ENCODE peak calls at places on chromosomes 13 and 19, in nine cellular contexts. One of them, this sample, is unnamed.

GRCh38 chr13:29049524-29049923 is 229.4 kb downstream of the MTUS2 start:
- DNase-seq in posterior cingulate gyrus: no peak
- DNase-seq in GM04504: no peak
- DNase-seq in CD4-positive, CD25-positive, alpha-beta regulatory T cell: no peak
- DNase-seq in astrocyte of the spinal cord: no peak
- DNase-seq in GM12865: no peak
- DNase-seq in stimulated activated CD8-positive, alpha-beta memory T cell treated with anti-CD3 and anti-CD28 coated beads, Interleukin-12 subunit alpha, Interleukin-12 subunit beta, amount 100 ng/mL, for 4 hours: no peak
- DNase-seq in left ventricle myocardium inferior: no peak
- DNase-seq in NCI-H1105 treated with DMSO at 0.1 percent for 48 hours: no peak
- DNase-seq in this sample: no peak

GRCh38 chr19:36032251-36033104 is at the start of gene CLIP3:
- DNase-seq in posterior cingulate gyrus: peak; percentile 98
- DNase-seq in GM04504: no peak
- DNase-seq in CD4-positive, CD25-positive, alpha-beta regulatory T cell: peak; percentile 15
- DNase-seq in astrocyte of the spinal cord: peak; percentile 63
- DNase-seq in GM12865: peak; percentile 27
- DNase-seq in stimulated activated CD8-positive, alpha-beta memory T cell treated with anti-CD3 and anti-CD28 coated beads, Interleukin-12 subunit alpha, Interleukin-12 subunit beta, amount 100 ng/mL, for 4 hours: peak; percentile 45
- DNase-seq in left ventricle myocardium inferior: peak; percentile 69
- DNase-seq in NCI-H1105 treated with DMSO at 0.1 percent for 48 hours: peak; percentile 69
- DNase-seq in this sample: peak; percentile 60

GRCh38 chr13:110266983-110267382 is 40.0 kb downstream of the COL4A1 start:
- DNase-seq in posterior cingulate gyrus: no peak
- DNase-seq in GM04504: no peak
- DNase-seq in CD4-positive, CD25-positive, alpha-beta regulatory T cell: no peak
- DNase-seq in astrocyte of the spinal cord: no peak
- DNase-seq in GM12865: no peak
- DNase-seq in stimulated activated CD8-positive, alpha-beta memory T cell treated with anti-CD3 and anti-CD28 coated beads, Interleukin-12 subunit alpha, Interleukin-12 subunit beta, amount 100 ng/mL, for 4 hours: no peak
- DNase-seq in left ventricle myocardium inferior: no peak
- DNase-seq in NCI-H1105 treated with DMSO at 0.1 percent for 48 hours: no peak
- DNase-seq in this sample: no peak

GRCh38 chr13:110819203-110820014 is 95.5 kb downstream of the ANKRD10 start:
- DNase-seq in posterior cingulate gyrus: peak; percentile 97
- DNase-seq in GM04504: peak; percentile 41
- DNase-seq in CD4-positive, CD25-positive, alpha-beta regulatory T cell: peak; percentile 68
- DNase-seq in astrocyte of the spinal cord: peak; percentile 55
- DNase-seq in GM12865: peak; percentile 84
- DNase-seq in stimulated activated CD8-positive, alpha-beta memory T cell treated with anti-CD3 and anti-CD28 coated beads, Interleukin-12 subunit alpha, Interleukin-12 subunit beta, amount 100 ng/mL, for 4 hours: peak; percentile 51
- DNase-seq in left ventricle myocardium inferior: peak; percentile 76
- DNase-seq in NCI-H1105 treated with DMSO at 0.1 percent for 48 hours: peak; percentile 85
- DNase-seq in this sample: peak; percentile 62

GRCh38 chr19:55528030-55528801 is 8.7 kb downstream of the SBK2 start:
- DNase-seq in posterior cingulate gyrus: peak; percentile 64
- DNase-seq in GM04504: no peak
- DNase-seq in CD4-positive, CD25-positive, alpha-beta regulatory T cell: no peak
- DNase-seq in astrocyte of the spinal cord: peak; percentile 19
- DNase-seq in GM12865: no peak
- DNase-seq in stimulated activated CD8-positive, alpha-beta memory T cell treated with anti-CD3 and anti-CD28 coated beads, Interleukin-12 subunit alpha, Interleukin-12 subunit beta, amount 100 ng/mL, for 4 hours: no peak
- DNase-seq in left ventricle myocardium inferior: no peak
- DNase-seq in NCI-H1105 treated with DMSO at 0.1 percent for 48 hours: no peak
- DNase-seq in this sample: peak; percentile 53

GRCh38 chr13:30216111-30216510 is 91.2 kb downstream of the KATNAL1 start:
- DNase-seq in posterior cingulate gyrus: no peak
- DNase-seq in GM04504: no peak
- DNase-seq in CD4-positive, CD25-positive, alpha-beta regulatory T cell: no peak
- DNase-seq in astrocyte of the spinal cord: peak; percentile 77
- DNase-seq in GM12865: no peak
- DNase-seq in stimulated activated CD8-positive, alpha-beta memory T cell treated with anti-CD3 and anti-CD28 coated beads, Interleukin-12 subunit alpha, Interleukin-12 subunit beta, amount 100 ng/mL, for 4 hours: no peak
- DNase-seq in left ventricle myocardium inferior: no peak
- DNase-seq in NCI-H1105 treated with DMSO at 0.1 percent for 48 hours: no peak
- DNase-seq in this sample: no peak

GRCh38 chr19:54209058-54209747 is 8.5 kb downstream of the RPS9 start:
- DNase-seq in posterior cingulate gyrus: peak; percentile 87
- DNase-seq in GM04504: no peak
- DNase-seq in CD4-positive, CD25-positive, alpha-beta regulatory T cell: no peak
- DNase-seq in astrocyte of the spinal cord: no peak
- DNase-seq in GM12865: peak; percentile 59
- DNase-seq in stimulated activated CD8-positive, alpha-beta memory T cell treated with anti-CD3 and anti-CD28 coated beads, Interleukin-12 subunit alpha, Interleukin-12 subunit beta, amount 100 ng/mL, for 4 hours: no peak
- DNase-seq in left ventricle myocardium inferior: no peak
- DNase-seq in NCI-H1105 treated with DMSO at 0.1 percent for 48 hours: no peak
- DNase-seq in this sample: no peak

GRCh38 chr19:53881482-53882390 is at the start of gene PRKCG:
- DNase-seq in posterior cingulate gyrus: peak; percentile 94
- DNase-seq in GM04504: no peak
- DNase-seq in CD4-positive, CD25-positive, alpha-beta regulatory T cell: peak; percentile 62
- DNase-seq in astrocyte of the spinal cord: no peak
- DNase-seq in GM12865: no peak
- DNase-seq in stimulated activated CD8-positive, alpha-beta memory T cell treated with anti-CD3 and anti-CD28 coated beads, Interleukin-12 subunit alpha, Interleukin-12 subunit beta, amount 100 ng/mL, for 4 hours: peak; percentile 43
- DNase-seq in left ventricle myocardium inferior: peak; percentile 29
- DNase-seq in NCI-H1105 treated with DMSO at 0.1 percent for 48 hours: peak; percentile 21
- DNase-seq in this sample: no peak

GRCh38 chr19:8064866-8065486 is 12.4 kb downstream of the CCL25 start:
- DNase-seq in posterior cingulate gyrus: no peak
- DNase-seq in GM04504: no peak
- DNase-seq in CD4-positive, CD25-positive, alpha-beta regulatory T cell: no peak
- DNase-seq in astrocyte of the spinal cord: no peak
- DNase-seq in GM12865: no peak
- DNase-seq in stimulated activated CD8-positive, alpha-beta memory T cell treated with anti-CD3 and anti-CD28 coated beads, Interleukin-12 subunit alpha, Interleukin-12 subunit beta, amount 100 ng/mL, for 4 hours: no peak
- DNase-seq in left ventricle myocardium inferior: no peak
- DNase-seq in NCI-H1105 treated with DMSO at 0.1 percent for 48 hours: no peak
- DNase-seq in this sample: no peak

GRCh38 chr13:77565635-77566034 is 30.1 kb downstream of the SCEL start:
- DNase-seq in posterior cingulate gyrus: no peak
- DNase-seq in GM04504: no peak
- DNase-seq in CD4-positive, CD25-positive, alpha-beta regulatory T cell: no peak
- DNase-seq in astrocyte of the spinal cord: peak; percentile 53
- DNase-seq in GM12865: peak; percentile 58
- DNase-seq in stimulated activated CD8-positive, alpha-beta memory T cell treated with anti-CD3 and anti-CD28 coated beads, Interleukin-12 subunit alpha, Interleukin-12 subunit beta, amount 100 ng/mL, for 4 hours: no peak
- DNase-seq in left ventricle myocardium inferior: no peak
- DNase-seq in NCI-H1105 treated with DMSO at 0.1 percent for 48 hours: peak; percentile 34
- DNase-seq in this sample: peak; percentile 7

GRCh38 chr19:18513868-18514267 is 8.0 kb downstream of the ELL start:
- DNase-seq in posterior cingulate gyrus: no peak
- DNase-seq in GM04504: no peak
- DNase-seq in CD4-positive, CD25-positive, alpha-beta regulatory T cell: no peak
- DNase-seq in astrocyte of the spinal cord: no peak
- DNase-seq in GM12865: no peak
- DNase-seq in stimulated activated CD8-positive, alpha-beta memory T cell treated with anti-CD3 and anti-CD28 coated beads, Interleukin-12 subunit alpha, Interleukin-12 subunit beta, amount 100 ng/mL, for 4 hours: no peak
- DNase-seq in left ventricle myocardium inferior: peak; percentile 75
- DNase-seq in NCI-H1105 treated with DMSO at 0.1 percent for 48 hours: no peak
- DNase-seq in this sample: peak; percentile 34

GRCh38 chr13:66689037-66689619 is 541.0 kb downstream of the PCDH9 start:
- DNase-seq in posterior cingulate gyrus: no peak
- DNase-seq in GM04504: no peak
- DNase-seq in CD4-positive, CD25-positive, alpha-beta regulatory T cell: no peak
- DNase-seq in astrocyte of the spinal cord: peak; percentile 41
- DNase-seq in GM12865: no peak
- DNase-seq in stimulated activated CD8-positive, alpha-beta memory T cell treated with anti-CD3 and anti-CD28 coated beads, Interleukin-12 subunit alpha, Interleukin-12 subunit beta, amount 100 ng/mL, for 4 hours: no peak
- DNase-seq in left ventricle myocardium inferior: no peak
- DNase-seq in NCI-H1105 treated with DMSO at 0.1 percent for 48 hours: peak; percentile 27
- DNase-seq in this sample: no peak

GRCh38 chr19:5013761-5014160 is 44.8 kb downstream of the KDM4B start:
- DNase-seq in posterior cingulate gyrus: peak; percentile 75
- DNase-seq in GM04504: no peak
- DNase-seq in CD4-positive, CD25-positive, alpha-beta regulatory T cell: no peak
- DNase-seq in astrocyte of the spinal cord: no peak
- DNase-seq in GM12865: no peak
- DNase-seq in stimulated activated CD8-positive, alpha-beta memory T cell treated with anti-CD3 and anti-CD28 coated beads, Interleukin-12 subunit alpha, Interleukin-12 subunit beta, amount 100 ng/mL, for 4 hours: no peak
- DNase-seq in left ventricle myocardium inferior: peak; percentile 54
- DNase-seq in NCI-H1105 treated with DMSO at 0.1 percent for 48 hours: no peak
- DNase-seq in this sample: no peak

GRCh38 chr13:110398564-110399507 is 91.8 kb downstream of the COL4A2 start:
- DNase-seq in posterior cingulate gyrus: no peak
- DNase-seq in GM04504: no peak
- DNase-seq in CD4-positive, CD25-positive, alpha-beta regulatory T cell: no peak
- DNase-seq in astrocyte of the spinal cord: peak; percentile 82
- DNase-seq in GM12865: no peak
- DNase-seq in stimulated activated CD8-positive, alpha-beta memory T cell treated with anti-CD3 and anti-CD28 coated beads, Interleukin-12 subunit alpha, Interleukin-12 subunit beta, amount 100 ng/mL, for 4 hours: no peak
- DNase-seq in left ventricle myocardium inferior: no peak
- DNase-seq in NCI-H1105 treated with DMSO at 0.1 percent for 48 hours: no peak
- DNase-seq in this sample: no peak

GRCh38 chr19:33550741-33551140 is 29.1 kb upstream of the PEPD start:
- DNase-seq in posterior cingulate gyrus: no peak
- DNase-seq in GM04504: no peak
- DNase-seq in CD4-positive, CD25-positive, alpha-beta regulatory T cell: no peak
- DNase-seq in astrocyte of the spinal cord: no peak
- DNase-seq in GM12865: no peak
- DNase-seq in stimulated activated CD8-positive, alpha-beta memory T cell treated with anti-CD3 and anti-CD28 coated beads, Interleukin-12 subunit alpha, Interleukin-12 subunit beta, amount 100 ng/mL, for 4 hours: no peak
- DNase-seq in left ventricle myocardium inferior: no peak
- DNase-seq in NCI-H1105 treated with DMSO at 0.1 percent for 48 hours: no peak
- DNase-seq in this sample: no peak

GRCh38 chr13:96837809-96838208 is 156.5 kb downstream of the OXGR1 start:
- DNase-seq in posterior cingulate gyrus: no peak
- DNase-seq in GM04504: no peak
- DNase-seq in CD4-positive, CD25-positive, alpha-beta regulatory T cell: no peak
- DNase-seq in astrocyte of the spinal cord: no peak
- DNase-seq in GM12865: no peak
- DNase-seq in stimulated activated CD8-positive, alpha-beta memory T cell treated with anti-CD3 and anti-CD28 coated beads, Interleukin-12 subunit alpha, Interleukin-12 subunit beta, amount 100 ng/mL, for 4 hours: no peak
- DNase-seq in left ventricle myocardium inferior: no peak
- DNase-seq in NCI-H1105 treated with DMSO at 0.1 percent for 48 hours: no peak
- DNase-seq in this sample: no peak